ENCODE peak calls at places on chromosomes 2 and 18, in four cellular contexts. F is CD8-positive, alpha-beta T cell; X is heart right ventricle; Q is aorta. C is an unnamed sample.

GRCh38 chr2:74585406-74586182 is 31.1 kb downstream of the DOK1 start:
- DNase-seq in Q (peak; percentile 76), X (peak; percentile 13), F (no peak), C (peak; percentile 55)

GRCh38 chr2:171598713-171599319 is 76.5 kb downstream of the CYBRD1 start:
- DNase-seq in F (peak; percentile 9), Q (no peak), X (peak; percentile 34), C (no peak)

GRCh38 chr18:76860411-76860810 is 38.1 kb downstream of the ZNF236 start:
- DNase-seq in X (no peak), F (no peak), Q (no peak), C (no peak)

GRCh38 chr2:112182581-112183034 is 44.4 kb downstream of the FBLN7 start:
- DNase-seq in F (no peak), X (no peak), Q (no peak), C (no peak)

GRCh38 chr18:77073336-77074093 is 59.1 kb downstream of the MBP start:
- DNase-seq in F (no peak), X (no peak), Q (no peak), C (no peak)

GRCh38 chr2:71884303-71885042 is 263.2 kb downstream of the CYP26B1 start:
- DNase-seq in Q (no peak), F (no peak), X (no peak), C (no peak)

GRCh38 chr2:241265506-241265905 is 50.0 kb downstream of the HDLBP start:
- DNase-seq in X (no peak), F (no peak), Q (no peak), C (no peak)

GRCh38 chr18:25310045-25310444 is 41.9 kb downstream of the ZNF521 start:
- DNase-seq in X (no peak), Q (no peak), F (no peak), C (no peak)

GRCh38 chr2:61733563-61733962 is 120.3 kb downstream of the FAM161A start:
- DNase-seq in F (no peak), Q (no peak), X (no peak), C (no peak)

GRCh38 chr2:64780041-64780440 is 126.3 kb upstream of the SERTAD2 start:
- DNase-seq in F (no peak), X (no peak), Q (no peak), C (no peak)

GRCh38 chr2:12430036-12430795 is 286.5 kb upstream of the TRIB2 start:
- DNase-seq in X (no peak), Q (no peak), F (no peak), C (no peak)

GRCh38 chr2:201648-202433 is 62.0 kb downstream of the SH3YL1 start:
- DNase-seq in Q (no peak), X (no peak), F (no peak), C (no peak)

GRCh38 chr2:120349125-120349921 is 3.4 kb downstream of the INHBB start:
- DNase-seq in F (no peak), X (no peak), Q (no peak), C (no peak)

GRCh38 chr2:121635371-121635770 is 13.9 kb downstream of the CLASP1 start:
- DNase-seq in F (no peak), Q (no peak), X (no peak), C (no peak)

GRCh38 chr2:52210161-52210560 is 1178.2 kb upstream of the NRXN1 start:
- DNase-seq in F (no peak), Q (no peak), X (no peak), C (no peak)

GRCh38 chr2:43040084-43040854 is 186.1 kb downstream of the ZFP36L2 start:
- DNase-seq in F (no peak), Q (peak; percentile 67), X (no peak), C (no peak)

GRCh38 chr2:43043471-43043870 is 182.9 kb downstream of the ZFP36L2 start:
- DNase-seq in F (no peak), Q (peak; percentile 47), X (no peak), C (no peak)

GRCh38 chr2:43039376-43040080 is 186.9 kb downstream of the ZFP36L2 start:
- DNase-seq in Q (peak; percentile 66), F (no peak), X (no peak), C (no peak)

GRCh38 chr2:43041661-43042360 is 184.6 kb downstream of the ZFP36L2 start:
- DNase-seq in F (no peak), X (no peak), Q (peak; percentile 90), C (no peak)

GRCh38 chr2:43041167-43041566 is 185.2 kb downstream of the ZFP36L2 start:
- DNase-seq in X (no peak), Q (no peak), F (no peak), C (no peak)
- H3K4me1 ChIP-seq in X (peaks cover 8% of the 10 kb centered on the region), Q (no peaks in the 10 kb centered on the region), F (peaks cover 15% of the 10 kb centered on the region), C (peaks cover 7% of the 10 kb centered on the region)

DNA sequence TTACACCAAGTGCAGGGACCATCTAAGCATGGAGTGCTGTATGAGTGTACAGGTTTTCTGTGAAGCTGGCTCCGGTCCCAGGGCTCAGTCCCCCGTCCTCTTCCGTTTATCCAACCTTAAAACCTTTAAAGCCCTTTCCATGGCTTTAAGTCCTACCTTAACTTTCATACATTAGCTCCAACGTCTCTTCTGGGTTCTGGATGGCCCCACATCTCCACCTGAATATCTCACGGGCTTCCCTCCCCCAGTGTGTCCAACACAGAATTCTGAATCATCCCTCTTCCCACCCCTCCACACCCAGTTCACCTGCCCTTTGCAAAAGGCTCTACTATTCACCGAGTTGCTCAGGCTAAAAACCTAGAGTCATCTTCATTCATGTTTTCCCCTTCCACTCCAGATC is 12.8 kb downstream of the ARHGAP25 start:
- DNase-seq in Q (no peak), X (no peak), F (no peak), C (no peak)
- H3K4me1 ChIP-seq in Q (no peaks in the 10 kb centered on the region), X (peaks cover 80% of the 10 kb centered on the region), F (peaks cover 65% of the 10 kb centered on the region), C (no peaks in the 10 kb centered on the region)

GRCh38 chr2:216918088-216918680 is 58.3 kb upstream of the TNP1 start:
- DNase-seq in Q (no peak), X (peak; percentile 38), F (no peak), C (no peak)
- H3K4me1 ChIP-seq in Q (no peaks in the 10 kb centered on the region), X (peaks cover 10% of the 10 kb centered on the region), F (no peaks in the 10 kb centered on the region), C (no peaks in the 10 kb centered on the region)

GRCh38 chr2:36451512-36451911 is 95.9 kb downstream of the CRIM1 start:
- DNase-seq in X (no peak), F (no peak), Q (no peak), C (no peak)
- H3K4me1 ChIP-seq in X (peaks cover 63% of the 10 kb centered on the region), F (no peaks in the 10 kb centered on the region), Q (peaks cover 40% of the 10 kb centered on the region), C (peaks cover 8% of the 10 kb centered on the region)

GRCh38 chr2:30300122-30300455 is 68.8 kb downstream of the LBH start:
- DNase-seq in F (no peak), Q (no peak), X (no peak), C (no peak)
- H3K4me1 ChIP-seq in F (no peaks in the 10 kb centered on the region), Q (peaks cover 6% of the 10 kb centered on the region), X (peaks cover 6% of the 10 kb centered on the region), C (no peaks in the 10 kb centered on the region)

GRCh38 chr2:42923632-42924425 is 131.4 kb upstream of the HAAO start:
- DNase-seq in Q (no peak), X (no peak), F (no peak), C (no peak)
- H3K4me1 ChIP-seq in Q (peaks cover 4% of the 10 kb centered on the region), X (peaks cover 64% of the 10 kb centered on the region), F (no peaks in the 10 kb centered on the region), C (peaks cover 49% of the 10 kb centered on the region)

C was measured in right cardiac atrium.